ENCODE peak calls at places on chromosomes 11 and 22, in six cellular contexts. One of them, this sample, is unnamed.

GRCh38 chr11:129191649-129192048 is 476 bp downstream of the ARHGAP32 start:
- DNase-seq in A549: no peak
- DNase-seq in H1: no peak
- DNase-seq in suprapubic skin: no peak
- DNase-seq in transverse colon: no peak
- DNase-seq in HepG2: no peak
- DNase-seq in this sample: no peak

GRCh38 chr11:13278620-13279486 is 1.3 kb downstream of the BMAL1 start:
- DNase-seq in A549: peak; percentile 9
- DNase-seq in H1: peak; percentile 58
- DNase-seq in suprapubic skin: no peak
- DNase-seq in transverse colon: peak; percentile 26
- DNase-seq in HepG2: no peak
- DNase-seq in this sample: peak; percentile 36

GRCh38 chr11:114400974-114401223 is 433 bp downstream of the RBM7 start:
- DNase-seq in A549: no peak
- DNase-seq in H1: no peak
- DNase-seq in suprapubic skin: no peak
- DNase-seq in transverse colon: no peak
- DNase-seq in HepG2: no peak
- DNase-seq in this sample: no peak

GRCh38 chr11:117094776-117095175 is 3.5 kb downstream of the SIK3 start:
- DNase-seq in A549: no peak
- DNase-seq in H1: no peak
- DNase-seq in suprapubic skin: no peak
- DNase-seq in transverse colon: no peak
- DNase-seq in HepG2: no peak
- DNase-seq in this sample: no peak

GRCh38 chr11:63445720-63446119 is 45.2 kb downstream of the PLAAT5 start:
- DNase-seq in A549: no peak
- DNase-seq in H1: no peak
- DNase-seq in suprapubic skin: no peak
- DNase-seq in transverse colon: no peak
- DNase-seq in HepG2: no peak
- DNase-seq in this sample: no peak

GRCh38 chr11:128407962-128408361 is 179.4 kb downstream of the ETS1 start:
- DNase-seq in A549: no peak
- DNase-seq in H1: no peak
- DNase-seq in suprapubic skin: no peak
- DNase-seq in transverse colon: no peak
- DNase-seq in HepG2: no peak
- DNase-seq in this sample: no peak

GRCh38 chr22:26887456-26887855 is 230.1 kb downstream of the MIAT start:
- DNase-seq in A549: no peak
- DNase-seq in H1: no peak
- DNase-seq in suprapubic skin: no peak
- DNase-seq in transverse colon: no peak
- DNase-seq in HepG2: no peak
- DNase-seq in this sample: no peak

GRCh38 chr11:75079546-75079945 is 17.1 kb downstream of the OR2AT4 start:
- DNase-seq in A549: no peak
- DNase-seq in H1: no peak
- DNase-seq in suprapubic skin: no peak
- DNase-seq in transverse colon: no peak
- DNase-seq in HepG2: no peak
- DNase-seq in this sample: no peak

GRCh38 chr11:121661796-121662508 is 209.2 kb upstream of the SORL1-AS1 start:
- DNase-seq in A549: no peak
- DNase-seq in H1: no peak
- DNase-seq in suprapubic skin: no peak
- DNase-seq in transverse colon: no peak
- DNase-seq in HepG2: no peak
- DNase-seq in this sample: no peak

GRCh38 chr11:11247576-11247975 is 105.5 kb downstream of the CSNK2A3 start:
- DNase-seq in A549: no peak
- DNase-seq in H1: no peak
- DNase-seq in suprapubic skin: no peak
- DNase-seq in transverse colon: no peak
- DNase-seq in HepG2: no peak
- DNase-seq in this sample: no peak

GRCh38 chr22:30921108-30921507 is 47.5 kb downstream of the MORC2 start:
- DNase-seq in A549: no peak
- DNase-seq in H1: peak; percentile 31
- DNase-seq in suprapubic skin: no peak
- DNase-seq in transverse colon: no peak
- DNase-seq in HepG2: no peak
- DNase-seq in this sample: no peak

GRCh38 chr22:27930246-27931060 is 11.4 kb upstream of the PITPNB start:
- DNase-seq in A549: no peak
- DNase-seq in H1: no peak
- DNase-seq in suprapubic skin: no peak
- DNase-seq in transverse colon: no peak
- DNase-seq in HepG2: no peak
- DNase-seq in this sample: no peak

GRCh38 chr11:69699213-69699612 is 4.6 kb downstream of the FGF19 start:
- DNase-seq in A549: no peak
- DNase-seq in H1: no peak
- DNase-seq in suprapubic skin: no peak
- DNase-seq in transverse colon: no peak
- DNase-seq in HepG2: no peak
- DNase-seq in this sample: no peak

GRCh38 chr11:88363566-88364169 is 26.1 kb upstream of the CTSC start:
- DNase-seq in A549: no peak
- DNase-seq in H1: no peak
- DNase-seq in suprapubic skin: no peak
- DNase-seq in transverse colon: no peak
- DNase-seq in HepG2: no peak
- DNase-seq in this sample: no peak

GRCh38 chr22:50403701-50404101 is 60.6 kb downstream of the PPP6R2 start:
- DNase-seq in A549: no peak
- DNase-seq in H1: no peak
- DNase-seq in suprapubic skin: no peak
- DNase-seq in transverse colon: peak; percentile 56
- DNase-seq in HepG2: no peak
- DNase-seq in this sample: peak; percentile 66

GRCh38 chr11:12441081-12441801 is 63.9 kb downstream of the PARVA start:
- DNase-seq in A549: no peak
- DNase-seq in H1: no peak
- DNase-seq in suprapubic skin: no peak
- DNase-seq in transverse colon: no peak
- DNase-seq in HepG2: no peak
- DNase-seq in this sample: no peak

GRCh38 chr11:34529643-34530042 is 16.0 kb upstream of the ELF5 start:
- DNase-seq in A549: no peak
- DNase-seq in H1: no peak
- DNase-seq in suprapubic skin: no peak
- DNase-seq in transverse colon: no peak
- DNase-seq in HepG2: no peak
- DNase-seq in this sample: no peak

GRCh38 chr11:86938900-86939880 is 16.0 kb downstream of the FZD4 start:
- DNase-seq in A549: peak; percentile 46
- DNase-seq in H1: no peak
- DNase-seq in suprapubic skin: no peak
- DNase-seq in transverse colon: no peak
- DNase-seq in HepG2: peak; percentile 65
- DNase-seq in this sample: no peak

GRCh38 chr11:9104581-9104980 is 13.2 kb upstream of the SCUBE2 start:
- DNase-seq in A549: no peak
- DNase-seq in H1: no peak
- DNase-seq in suprapubic skin: no peak
- DNase-seq in transverse colon: no peak
- DNase-seq in HepG2: peak; percentile 74
- DNase-seq in this sample: no peak

GRCh38 chr22:28043269-28043668 is 124.2 kb upstream of the PITPNB start:
- DNase-seq in A549: no peak
- DNase-seq in H1: no peak
- DNase-seq in suprapubic skin: no peak
- DNase-seq in transverse colon: no peak
- DNase-seq in HepG2: no peak
- DNase-seq in this sample: no peak

GRCh38 chr11:29962243-29962642 is 54.6 kb downstream of the KCNA4 start:
- DNase-seq in A549: no peak
- DNase-seq in H1: peak; percentile 74
- DNase-seq in suprapubic skin: no peak
- DNase-seq in transverse colon: no peak
- DNase-seq in HepG2: no peak
- DNase-seq in this sample: no peak

GRCh38 chr22:28629420-28630184 is 50.0 kb downstream of the TTC28 start:
- DNase-seq in A549: peak; percentile 2
- DNase-seq in H1: no peak
- DNase-seq in suprapubic skin: no peak
- DNase-seq in transverse colon: no peak
- DNase-seq in HepG2: peak; percentile 4
- DNase-seq in this sample: no peak

GRCh38 chr11:122145715-122146274 is 29.8 kb upstream of the BLID start:
- DNase-seq in A549: no peak
- DNase-seq in H1: no peak
- DNase-seq in suprapubic skin: no peak
- DNase-seq in transverse colon: no peak
- DNase-seq in HepG2: no peak
- DNase-seq in this sample: no peak

GRCh38 chr22:17785185-17786184 is 11.2 kb upstream of the BID start:
- DNase-seq in A549: peak; percentile 31
- DNase-seq in H1: peak; percentile 96
- DNase-seq in suprapubic skin: no peak
- DNase-seq in transverse colon: peak; percentile 84
- DNase-seq in HepG2: peak; percentile 72
- DNase-seq in this sample: no peak

GRCh38 chr11:13038366-13038765 is 29.2 kb downstream of the RASSF10 start:
- DNase-seq in A549: no peak
- DNase-seq in H1: no peak
- DNase-seq in suprapubic skin: no peak
- DNase-seq in transverse colon: no peak
- DNase-seq in HepG2: peak; percentile 18
- DNase-seq in this sample: no peak

GRCh38 chr11:44681698-44682097 is 45.1 kb upstream of the TSPAN18 start:
- DNase-seq in A549: no peak
- DNase-seq in H1: no peak
- DNase-seq in suprapubic skin: no peak
- DNase-seq in transverse colon: no peak
- DNase-seq in HepG2: no peak
- DNase-seq in this sample: no peak

GRCh38 chr11:30326114-30326783 is 3.3 kb downstream of the ARL14EP start:
- DNase-seq in A549: no peak
- DNase-seq in H1: no peak
- DNase-seq in suprapubic skin: no peak
- DNase-seq in transverse colon: no peak
- DNase-seq in HepG2: no peak
- DNase-seq in this sample: no peak

DNA sequence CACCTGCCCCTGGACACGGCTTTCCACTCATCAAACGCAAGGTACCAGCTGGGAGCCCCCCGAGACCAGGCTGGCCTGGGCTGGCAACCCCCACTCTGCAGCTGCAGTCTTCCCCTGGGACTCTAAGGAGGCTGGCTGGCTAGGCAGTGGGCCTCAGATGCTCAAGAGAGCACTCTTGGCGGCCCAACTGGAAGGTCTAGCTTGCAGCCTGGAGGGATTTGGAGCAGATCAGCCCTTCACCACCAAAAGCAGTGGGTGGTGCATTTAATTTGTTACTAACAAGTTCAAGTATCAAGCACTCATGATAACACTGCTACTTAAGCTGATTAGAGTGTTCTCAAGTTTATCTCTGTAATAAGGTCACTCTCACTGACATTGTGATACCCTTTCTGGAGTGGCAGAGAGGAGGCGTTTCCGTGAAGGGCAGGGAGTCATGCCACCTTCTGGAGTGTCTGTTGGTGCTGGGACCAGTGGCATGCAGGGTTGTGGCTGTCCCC is 21.5 kb downstream of the C22orf23 start:
- DNase-seq in A549: no peak
- DNase-seq in H1: no peak
- DNase-seq in suprapubic skin: no peak
- DNase-seq in transverse colon: no peak
- DNase-seq in HepG2: no peak
- DNase-seq in this sample: no peak
- H3K4me1 ChIP-seq in A549: peaks cover 14% of the 10 kb centered on the region
- H3K4me1 ChIP-seq in H1: peaks cover 5% of the 10 kb centered on the region
- H3K4me1 ChIP-seq in suprapubic skin: peaks cover 43% of the 10 kb centered on the region
- H3K4me1 ChIP-seq in transverse colon: peaks cover 17% of the 10 kb centered on the region
- H3K4me1 ChIP-seq in HepG2: peaks cover 13% of the 10 kb centered on the region
- H3K4me1 ChIP-seq in this sample: peaks cover 11% of the 10 kb centered on the region

GRCh38 chr22:45061332-45061731 is 51.5 kb upstream of the PHF21B start:
- DNase-seq in A549: no peak
- DNase-seq in H1: no peak
- DNase-seq in suprapubic skin: no peak
- DNase-seq in transverse colon: no peak
- DNase-seq in HepG2: no peak
- DNase-seq in this sample: no peak

GRCh38 chr22:45059296-45059695 is 49.5 kb upstream of the PHF21B start:
- DNase-seq in A549: no peak
- DNase-seq in H1: no peak
- DNase-seq in suprapubic skin: no peak
- DNase-seq in transverse colon: no peak
- DNase-seq in HepG2: no peak
- DNase-seq in this sample: no peak

GRCh38 chr22:45067731-45068130 is 57.9 kb upstream of the PHF21B start:
- DNase-seq in A549: no peak
- DNase-seq in H1: no peak
- DNase-seq in suprapubic skin: no peak
- DNase-seq in transverse colon: no peak
- DNase-seq in HepG2: no peak
- DNase-seq in this sample: no peak

GRCh38 chr22:45065726-45066125 is 55.9 kb upstream of the PHF21B start:
- DNase-seq in A549: no peak
- DNase-seq in H1: no peak
- DNase-seq in suprapubic skin: no peak
- DNase-seq in transverse colon: no peak
- DNase-seq in HepG2: no peak
- DNase-seq in this sample: no peak

GRCh38 chr22:45064313-45065268 is 54.8 kb upstream of the PHF21B start:
- DNase-seq in A549: no peak
- DNase-seq in H1: no peak
- DNase-seq in suprapubic skin: no peak
- DNase-seq in transverse colon: no peak
- DNase-seq in HepG2: no peak
- DNase-seq in this sample: no peak
- TF ChIP-seq EP300 in A549: no peak
- TF ChIP-seq EP300 in H1: no peak
- TF ChIP-seq EP300 in suprapubic skin: no peak
- TF ChIP-seq EP300 in transverse colon: no peak
- TF ChIP-seq EP300 in HepG2: no peak
- TF ChIP-seq EP300 in this sample: no peak

DNA sequence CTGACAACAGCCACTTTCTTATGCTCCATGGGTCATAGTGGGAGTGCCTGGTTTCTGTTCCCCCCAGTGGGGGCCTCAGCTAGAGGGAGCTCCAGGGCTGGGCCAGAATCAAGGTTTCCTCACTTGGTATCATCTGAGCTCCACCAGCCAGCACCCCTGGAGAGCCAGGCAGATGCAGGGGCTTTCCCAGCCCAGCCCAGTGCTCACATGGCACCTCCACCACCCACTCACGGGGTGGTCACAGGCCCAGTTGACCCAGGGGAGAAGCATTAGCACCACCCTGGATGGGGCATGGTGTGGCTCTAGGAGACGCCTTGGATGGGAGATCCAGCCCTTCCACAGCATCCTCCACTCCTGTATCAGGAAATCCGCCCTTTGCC is 24.1 kb upstream of the WNT7B start:
- DNase-seq in A549: no peak
- DNase-seq in H1: no peak
- DNase-seq in suprapubic skin: no peak
- DNase-seq in transverse colon: no peak
- DNase-seq in HepG2: no peak
- DNase-seq in this sample: no peak
- TF ChIP-seq CTCF in A549: no peak
- TF ChIP-seq CTCF in H1: no peak
- TF ChIP-seq CTCF in suprapubic skin: no peak
- TF ChIP-seq CTCF in transverse colon: no peak
- TF ChIP-seq CTCF in HepG2: no peak
- TF ChIP-seq CTCF in this sample: no peak

GRCh38 chr11:19576054-19576453 is 136.6 kb upstream of the NAV2 start:
- DNase-seq in A549: no peak
- DNase-seq in H1: no peak
- DNase-seq in suprapubic skin: no peak
- DNase-seq in transverse colon: no peak
- DNase-seq in HepG2: no peak
- DNase-seq in this sample: no peak
- H3K4me1 ChIP-seq in A549: no peaks in the 10 kb centered on the region
- H3K4me1 ChIP-seq in H1: no peaks in the 10 kb centered on the region
- H3K4me1 ChIP-seq in suprapubic skin: peaks cover 22% of the 10 kb centered on the region
- H3K4me1 ChIP-seq in transverse colon: peaks cover 24% of the 10 kb centered on the region
- H3K4me1 ChIP-seq in HepG2: no peaks in the 10 kb centered on the region
- H3K4me1 ChIP-seq in this sample: peaks cover 11% of the 10 kb centered on the region